ENCODE peak calls at places on chromosomes 1 and 21, in six cellular contexts. T is activated CD4-positive, alpha-beta T cell treated with anti-CD3 and anti-CD28 coated beads, Interleukin-2, amount 50 U/mL, for 4 hours; Q is T-helper 2 cell; G is progenitor cell of endocrine pancreas; L is AG20443; W is GM13976. I is an unnamed sample.
A peak's percentile ranks its signal among the peaks of the same experiment; 100 is the strongest.

GRCh38 chr1:218499021-218499691 is 154.0 kb downstream of the TGFB2 start:
- DNase-seq in Q (no peak), W (no peak), G (no peak), L (peak; percentile 46), T (no peak), I (no peak)

GRCh38 chr1:98749152-98749756 is 87.7 kb downstream of the SNX7 start:
- DNase-seq in T (no peak), L (no peak), G (no peak), W (no peak), Q (no peak), I (peak; percentile 18)

GRCh38 chr1:3441449-3441848 is 13.0 kb upstream of the ARHGEF16 start:
- DNase-seq in L (no peak), T (no peak), Q (no peak), G (no peak), W (no peak), I (no peak)

GRCh38 chr1:242467556-242468145 is 56.8 kb downstream of the PLD5 start:
- DNase-seq in Q (no peak), G (peak; percentile 24), W (peak; percentile 43), L (peak; percentile 68), T (no peak), I (peak; percentile 79)

GRCh38 chr1:97277891-97278662 is 556.5 kb downstream of the PTBP2 start:
- DNase-seq in G (no peak), Q (no peak), T (no peak), L (peak; percentile 12), W (no peak), I (no peak)

GRCh38 chr1:214584805-214585766 is 17.9 kb upstream of the CENPF start:
- DNase-seq in W (no peak), L (peak; percentile 55), Q (no peak), G (no peak), T (no peak), I (peak; percentile 71)

GRCh38 chr21:26405735-26406361 is 167.2 kb downstream of the CYYR1 start:
- DNase-seq in T (no peak), Q (no peak), L (peak; percentile 77), W (no peak), G (no peak), I (peak; percentile 51)

GRCh38 chr1:87131809-87132663 is 196.6 kb upstream of the LMO4 start:
- DNase-seq in T (peak; percentile 61), L (peak; percentile 95), W (peak; percentile 88), Q (peak; percentile 58), G (peak; percentile 82), I (peak; percentile 95)

GRCh38 chr1:87224209-87224608 is 104.5 kb upstream of the LMO4 start:
- DNase-seq in G (no peak), T (no peak), L (peak; percentile 70), Q (no peak), W (no peak), I (no peak)

GRCh38 chr1:107781245-107781644 is 183.7 kb downstream of the VAV3 start:
- DNase-seq in G (no peak), W (no peak), T (no peak), L (no peak), Q (no peak), I (no peak)

GRCh38 chr1:91979383-91979782 is 30.2 kb downstream of the BRDT start:
- DNase-seq in G (no peak), W (no peak), T (no peak), Q (no peak), L (no peak), I (no peak)

GRCh38 chr21:45236481-45236880 is 51.2 kb downstream of the POFUT2 start:
- DNase-seq in W (no peak), T (no peak), Q (no peak), G (no peak), L (no peak), I (no peak)

GRCh38 chr1:26541816-26542711 is 12.5 kb downstream of the RPS6KA1 start:
- DNase-seq in Q (peak; percentile 59), G (no peak), L (peak; percentile 80), W (peak; percentile 91), T (peak; percentile 56), I (peak; percentile 80)

GRCh38 chr21:38790038-38790437 is 15.7 kb upstream of the ETS2 start:
- DNase-seq in L (no peak), G (no peak), W (no peak), Q (no peak), T (no peak), I (no peak)

GRCh38 chr1:21478356-21478755 is 30.9 kb upstream of the ALPL start:
- DNase-seq in T (no peak), G (no peak), Q (no peak), L (no peak), W (no peak), I (no peak)

GRCh38 chr1:2802421-2802961 is 998 bp upstream of the TTC34 start:
- DNase-seq in Q (no peak), W (no peak), T (no peak), G (no peak), L (no peak), I (no peak)

GRCh38 chr1:147852706-147853225 is 49.8 kb upstream of the GJA8 start:
- DNase-seq in L (no peak), W (no peak), T (no peak), G (no peak), Q (no peak), I (no peak)

GRCh38 chr1:5938068-5938740 is 54.0 kb downstream of the NPHP4 start:
- DNase-seq in Q (no peak), T (no peak), G (no peak), W (no peak), L (peak; percentile 92), I (peak; percentile 53)

GRCh38 chr1:194358208-194358581 is 1171.8 kb upstream of the B3GALT2 start:
- DNase-seq in W (no peak), G (no peak), T (no peak), L (no peak), Q (no peak), I (no peak)

GRCh38 chr1:175922254-175922881 is 179.0 kb upstream of the TNR start:
- DNase-seq in T (no peak), G (no peak), L (no peak), W (no peak), Q (no peak), I (no peak)

GRCh38 chr1:239879321-239880170 is 212.1 kb upstream of the FMN2 start:
- DNase-seq in T (no peak), W (no peak), L (no peak), G (no peak), Q (no peak), I (peak; percentile 43)

GRCh38 chr21:37458669-37459276 is 92.2 kb downstream of the DYRK1A start:
- DNase-seq in W (no peak), T (no peak), L (no peak), G (no peak), Q (no peak), I (peak; percentile 53)

GRCh38 chr1:216028630-216029029 is 394.6 kb downstream of the USH2A start:
- DNase-seq in Q (no peak), T (no peak), L (no peak), G (no peak), W (no peak), I (no peak)

GRCh38 chr1:59142663-59143487 is 154.0 kb upstream of the FGGY start:
- DNase-seq in T (no peak), G (no peak), Q (no peak), W (peak; percentile 37), L (peak; percentile 90), I (peak; percentile 20)

GRCh38 chr1:119179051-119179450 is 38.6 kb upstream of the WARS2 start:
- DNase-seq in G (no peak), L (no peak), Q (no peak), T (no peak), W (no peak), I (no peak)

GRCh38 chr1:229094476-229095311 is 176.2 kb upstream of the RAB4A start:
- DNase-seq in L (no peak), T (no peak), W (no peak), G (no peak), Q (no peak), I (no peak)

GRCh38 chr1:201154389-201155165 is at the start of gene TMEM9:
- DNase-seq in L (peak; percentile 99), Q (peak; percentile 97), T (peak; percentile 98), W (peak; percentile 99), G (peak; percentile 99), I (peak; percentile 99)

GRCh38 chr1:210932104-210932503 is 201.8 kb downstream of the KCNH1 start:
- DNase-seq in T (no peak), W (no peak), G (no peak), L (no peak), Q (no peak), I (no peak)

GRCh38 chr1:171563675-171564074 is 58.4 kb upstream of the MYOCOS start:
- DNase-seq in G (no peak), Q (no peak), W (no peak), T (no peak), L (peak; percentile 14), I (no peak)

GRCh38 chr1:226457307-226457712 is 49.4 kb upstream of the PARP1 start:
- DNase-seq in L (no peak), G (no peak), T (peak; percentile 14), W (no peak), Q (peak; percentile 23), I (no peak)